ENCODE peak calls at places on chromosomes 3 and 15, in seven cellular contexts. One of them, this sample, is unnamed.

GRCh38 chr15:99118801-99119546 is 14.1 kb downstream of the SYNM start:
- DNase-seq in HepG2: no peak
- DNase-seq in GM12891: no peak
- DNase-seq in lower leg skin: no peak
- DNase-seq in upper lobe of left lung: no peak
- DNase-seq in esophagus muscularis mucosa: no peak
- DNase-seq in stomach: no peak
- DNase-seq in this sample: no peak

GRCh38 chr15:35713733-35714132 is 167.8 kb upstream of the DPH6 start:
- DNase-seq in lower leg skin: no peak
- DNase-seq in stomach: no peak
- DNase-seq in GM12891: no peak
- DNase-seq in upper lobe of left lung: no peak
- DNase-seq in esophagus muscularis mucosa: no peak
- DNase-seq in HepG2: no peak
- DNase-seq in this sample: no peak

GRCh38 chr3:72340476-72341379 is 507.5 kb downstream of the SHQ1 start:
- DNase-seq in GM12891: no peak
- DNase-seq in esophagus muscularis mucosa: no peak
- DNase-seq in lower leg skin: peak
- DNase-seq in upper lobe of left lung: no peak
- DNase-seq in HepG2: no peak
- DNase-seq in stomach: no peak
- DNase-seq in this sample: no peak

GRCh38 chr3:137012097-137012501 is 54.3 kb downstream of the IL20RB start:
- DNase-seq in upper lobe of left lung: no peak
- DNase-seq in GM12891: no peak
- DNase-seq in esophagus muscularis mucosa: peak
- DNase-seq in lower leg skin: no peak
- DNase-seq in HepG2: no peak
- DNase-seq in stomach: no peak
- DNase-seq in this sample: peak

GRCh38 chr3:170257145-170257544 is 34.9 kb downstream of the PRKCI start:
- DNase-seq in stomach: no peak
- DNase-seq in lower leg skin: no peak
- DNase-seq in HepG2: no peak
- DNase-seq in upper lobe of left lung: no peak
- DNase-seq in GM12891: no peak
- DNase-seq in esophagus muscularis mucosa: no peak
- DNase-seq in this sample: no peak

GRCh38 chr3:126998320-126998719 is 15.4 kb downstream of the PLXNA1 start:
- DNase-seq in lower leg skin: no peak
- DNase-seq in esophagus muscularis mucosa: no peak
- DNase-seq in upper lobe of left lung: peak
- DNase-seq in GM12891: no peak
- DNase-seq in HepG2: no peak
- DNase-seq in stomach: no peak
- DNase-seq in this sample: no peak

GRCh38 chr3:4846529-4846928 is 132.7 kb upstream of the BHLHE40 start:
- DNase-seq in upper lobe of left lung: no peak
- DNase-seq in lower leg skin: no peak
- DNase-seq in HepG2: no peak
- DNase-seq in stomach: no peak
- DNase-seq in esophagus muscularis mucosa: no peak
- DNase-seq in GM12891: no peak
- DNase-seq in this sample: no peak

GRCh38 chr3:42961633-42962032 is 17.5 kb upstream of the GASK1A start:
- DNase-seq in GM12891: no peak
- DNase-seq in upper lobe of left lung: no peak
- DNase-seq in HepG2: peak
- DNase-seq in esophagus muscularis mucosa: no peak
- DNase-seq in lower leg skin: no peak
- DNase-seq in stomach: peak
- DNase-seq in this sample: peak

GRCh38 chr15:31025996-31026395 is 34.6 kb upstream of the MTMR10 start:
- DNase-seq in upper lobe of left lung: peak
- DNase-seq in stomach: no peak
- DNase-seq in lower leg skin: no peak
- DNase-seq in GM12891: no peak
- DNase-seq in HepG2: no peak
- DNase-seq in esophagus muscularis mucosa: no peak
- DNase-seq in this sample: no peak

GRCh38 chr15:28273468-28273867 is 48.5 kb downstream of the HERC2 start:
- DNase-seq in GM12891: no peak
- DNase-seq in upper lobe of left lung: no peak
- DNase-seq in HepG2: no peak
- DNase-seq in lower leg skin: no peak
- DNase-seq in stomach: no peak
- DNase-seq in esophagus muscularis mucosa: no peak
- DNase-seq in this sample: no peak

DNA sequence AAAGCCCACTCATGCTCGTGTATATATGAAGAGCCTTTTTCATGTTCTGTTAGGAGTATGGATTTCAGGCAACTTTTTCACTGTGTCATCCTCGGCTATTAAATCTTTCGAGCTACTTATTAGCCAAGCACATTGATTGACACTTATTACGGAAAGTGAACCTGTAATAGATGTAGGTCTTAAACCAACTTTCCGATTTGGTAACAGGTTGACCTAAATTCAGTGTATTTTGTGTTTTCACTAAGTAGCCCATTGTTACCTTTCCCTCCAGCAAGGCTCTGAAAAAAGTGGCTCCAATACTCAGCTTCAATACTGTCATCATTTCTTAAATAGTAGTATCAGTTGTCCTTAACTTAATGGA is 1.7 kb downstream of the PAK2 start:
- DNase-seq in HepG2: no peak
- DNase-seq in upper lobe of left lung: no peak
- DNase-seq in esophagus muscularis mucosa: no peak
- DNase-seq in lower leg skin: no peak
- DNase-seq in GM12891: no peak
- DNase-seq in stomach: no peak
- DNase-seq in this sample: no peak
- TF ChIP-seq POLR2A in HepG2: no peak
- TF ChIP-seq POLR2A in upper lobe of left lung: no peak
- TF ChIP-seq POLR2A in esophagus muscularis mucosa: no peak
- TF ChIP-seq POLR2A in lower leg skin: no peak
- TF ChIP-seq POLR2A in GM12891: no peak
- TF ChIP-seq POLR2A in stomach: no peak
- TF ChIP-seq POLR2A in this sample: no peak

GRCh38 chr15:63043391-63044076 is 987 bp downstream of the TPM1 start:
- DNase-seq in upper lobe of left lung: peak
- DNase-seq in stomach: no peak
- DNase-seq in HepG2: no peak
- DNase-seq in GM12891: peak
- DNase-seq in esophagus muscularis mucosa: no peak
- DNase-seq in lower leg skin: no peak
- DNase-seq in this sample: no peak
- TF ChIP-seq POLR2A in upper lobe of left lung: no peak
- TF ChIP-seq POLR2A in stomach: no peak
- TF ChIP-seq POLR2A in HepG2: no peak
- TF ChIP-seq POLR2A in GM12891: no peak
- TF ChIP-seq POLR2A in esophagus muscularis mucosa: no peak
- TF ChIP-seq POLR2A in lower leg skin: no peak
- TF ChIP-seq POLR2A in this sample: peak

GRCh38 chr3:101829066-101829830 is 20.1 kb upstream of the NFKBIZ start:
- DNase-seq in esophagus muscularis mucosa: no peak
- DNase-seq in upper lobe of left lung: no peak
- DNase-seq in HepG2: no peak
- DNase-seq in stomach: peak
- DNase-seq in lower leg skin: peak
- DNase-seq in GM12891: no peak
- DNase-seq in this sample: no peak
- TF ChIP-seq POLR2A in esophagus muscularis mucosa: no peak
- TF ChIP-seq POLR2A in upper lobe of left lung: no peak
- TF ChIP-seq POLR2A in HepG2: no peak
- TF ChIP-seq POLR2A in stomach: no peak
- TF ChIP-seq POLR2A in lower leg skin: no peak
- TF ChIP-seq POLR2A in GM12891: peak
- TF ChIP-seq POLR2A in this sample: no peak

GRCh38 chr3:98894791-98895576 is 6.5 kb downstream of the DCBLD2 start:
- DNase-seq in lower leg skin: no peak
- DNase-seq in HepG2: no peak
- DNase-seq in GM12891: no peak
- DNase-seq in stomach: no peak
- DNase-seq in upper lobe of left lung: no peak
- DNase-seq in esophagus muscularis mucosa: no peak
- DNase-seq in this sample: no peak
- TF ChIP-seq POLR2A in lower leg skin: no peak
- TF ChIP-seq POLR2A in HepG2: no peak
- TF ChIP-seq POLR2A in GM12891: no peak
- TF ChIP-seq POLR2A in stomach: no peak
- TF ChIP-seq POLR2A in upper lobe of left lung: no peak
- TF ChIP-seq POLR2A in esophagus muscularis mucosa: no peak
- TF ChIP-seq POLR2A in this sample: no peak

DNA sequence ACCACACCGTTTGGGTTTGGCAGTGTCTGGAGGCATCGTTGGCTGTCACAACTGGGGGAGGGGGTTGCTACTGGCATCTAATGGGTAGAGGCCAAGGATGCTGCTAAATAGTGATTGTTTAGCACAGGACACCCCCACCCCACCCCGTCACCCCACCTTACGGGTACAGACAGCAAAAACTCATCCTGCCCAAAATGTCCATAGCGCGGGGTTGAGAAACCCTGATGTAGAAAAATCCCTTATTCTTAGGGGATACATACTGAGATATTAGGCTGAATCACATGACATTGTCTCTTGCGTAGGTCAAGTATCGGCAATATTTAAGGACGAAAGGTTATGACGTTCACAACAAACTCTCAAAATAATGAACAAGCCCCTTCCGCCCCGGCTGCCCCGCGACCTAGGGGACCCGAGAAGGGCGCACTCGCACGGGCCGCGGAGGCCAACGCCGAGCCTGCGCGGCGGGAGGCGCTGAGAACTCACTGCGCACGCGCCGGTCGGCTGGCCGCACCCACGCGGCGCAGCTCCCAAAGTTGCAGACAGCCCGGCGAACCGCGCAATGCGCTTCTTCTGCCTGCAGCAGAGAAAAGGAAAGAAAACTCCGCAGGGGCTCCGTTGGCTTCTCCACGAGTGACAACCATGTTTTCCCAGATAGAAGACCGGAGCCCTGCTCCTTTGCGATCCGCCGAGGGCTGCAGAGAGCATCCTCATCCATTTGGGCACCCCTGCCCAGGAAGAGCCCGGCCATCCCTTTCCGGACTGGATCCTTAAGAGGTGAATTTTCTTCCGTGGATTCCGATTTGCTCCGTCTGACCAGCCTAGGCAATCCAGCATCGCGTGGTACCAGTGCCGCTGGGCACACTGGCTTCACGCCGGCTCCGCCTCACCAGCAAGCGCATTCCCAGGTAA is 136.8 kb upstream of the CCDC54 start:
- DNase-seq in stomach: peak
- DNase-seq in lower leg skin: peak
- DNase-seq in upper lobe of left lung: peak
- DNase-seq in esophagus muscularis mucosa: peak
- DNase-seq in GM12891: peak
- DNase-seq in HepG2: peak
- DNase-seq in this sample: peak
- TF ChIP-seq POLR2A in stomach: no peak
- TF ChIP-seq POLR2A in lower leg skin: no peak
- TF ChIP-seq POLR2A in upper lobe of left lung: no peak
- TF ChIP-seq POLR2A in esophagus muscularis mucosa: peak
- TF ChIP-seq POLR2A in GM12891: no peak
- TF ChIP-seq POLR2A in HepG2: no peak
- TF ChIP-seq POLR2A in this sample: peak

DNA sequence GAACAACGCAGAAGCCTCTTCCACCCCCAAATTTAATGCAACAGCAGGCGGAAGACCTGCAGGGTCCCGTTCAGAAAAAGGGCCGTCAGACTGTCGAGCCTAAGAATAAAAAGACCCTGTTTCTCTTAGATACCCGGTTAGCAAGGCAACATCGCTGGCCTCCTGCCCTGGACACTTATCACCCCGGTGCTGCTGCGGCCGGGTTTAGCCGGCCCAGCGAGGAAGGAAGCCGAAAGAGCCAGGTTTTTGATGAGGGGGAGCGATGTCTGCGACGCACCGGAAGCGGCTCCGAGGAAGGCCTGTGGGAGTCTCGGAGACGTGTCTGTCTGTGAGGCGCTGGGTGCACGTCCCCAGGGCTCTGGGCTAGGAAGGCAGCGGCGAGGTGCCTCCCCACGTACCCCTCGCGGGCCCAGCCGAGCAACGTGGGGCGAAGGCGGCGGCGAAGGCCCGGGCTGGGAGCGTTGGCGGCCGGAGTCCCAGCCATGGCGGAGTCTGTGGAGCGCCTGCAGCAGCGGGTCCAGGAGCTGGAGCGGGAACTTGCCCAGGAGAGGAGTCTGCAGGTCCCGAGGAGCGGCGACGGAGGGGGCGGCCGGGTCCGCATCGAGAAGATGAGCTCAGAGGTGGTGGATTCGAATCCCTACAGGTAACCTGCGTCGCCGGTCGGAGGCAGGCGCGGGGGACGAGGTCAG is at the start of gene UBA5:
- DNase-seq in esophagus muscularis mucosa: peak
- DNase-seq in lower leg skin: peak
- DNase-seq in GM12891: peak
- DNase-seq in stomach: peak
- DNase-seq in HepG2: peak
- DNase-seq in upper lobe of left lung: peak
- DNase-seq in this sample: peak
- TF ChIP-seq POLR2A in esophagus muscularis mucosa: no peak
- TF ChIP-seq POLR2A in lower leg skin: no peak
- TF ChIP-seq POLR2A in GM12891: peak
- TF ChIP-seq POLR2A in stomach: no peak
- TF ChIP-seq POLR2A in HepG2: peak
- TF ChIP-seq POLR2A in upper lobe of left lung: no peak
- TF ChIP-seq POLR2A in this sample: peak

This sample was measured in H54.